ENCODE peak calls at places on chromosomes 6 and 20, in five cellular contexts. P is NCI-H1436 treated with DMSO at 0.1 percent for 48 hours; R is activated CD4-positive, alpha-beta memory T cell treated with anti-CD3 and anti-CD28 coated beads, Interleukin-2, amount 10 ng/mL, durations not matched to agents 7 days and 5 days; H is NCI-H1105; U is hepatocyte. L is an unnamed sample.

GRCh38 chr20:44615169-44615791 is 32.9 kb downstream of the PKIG start:
- DNase-seq in P (no peak), R (no peak), H (no peak), U (no peak), L (no peak)

GRCh38 chr20:3629893-3630292 is 33.3 kb downstream of the GFRA4 start:
- DNase-seq in P (no peak), R (no peak), H (no peak), U (no peak), L (no peak)

GRCh38 chr6:136487746-136488145 is 62.5 kb downstream of the MAP7 start:
- DNase-seq in P (no peak), R (no peak), H (no peak), U (no peak), L (no peak)

GRCh38 chr6:71206086-71206485 is 82.5 kb upstream of the OGFRL1 start:
- DNase-seq in P (no peak), R (no peak), H (no peak), U (no peak), L (no peak)

GRCh38 chr20:45918182-45918737 is 6.3 kb upstream of the PLTP start:
- DNase-seq in P (no peak), R (no peak), H (no peak), U (peak; percentile 51), L (no peak)

GRCh38 chr6:14635195-14635594 is 517.6 kb downstream of the CD83 start:
- DNase-seq in P (no peak), R (peak; percentile 77), H (no peak), U (no peak), L (peak; percentile 89)

GRCh38 chr6:17869010-17869752 is 118.3 kb downstream of the KIF13A start:
- DNase-seq in P (no peak), R (no peak), H (no peak), U (no peak), L (no peak)

GRCh38 chr20:59439243-59439642 is 138.8 kb downstream of the EDN3 start:
- DNase-seq in P (no peak), R (no peak), H (no peak), U (no peak), L (no peak)

GRCh38 chr6:144305985-144306384 is 20.9 kb downstream of the UTRN start:
- DNase-seq in P (no peak), R (peak; percentile 54), H (no peak), U (no peak), L (peak; percentile 81)

GRCh38 chr6:11805259-11806053 is 26.9 kb upstream of the ADTRP start:
- DNase-seq in P (no peak), R (no peak), H (no peak), U (no peak), L (no peak)

GRCh38 chr6:6918216-6918983 is 189.4 kb upstream of the RREB1 start:
- DNase-seq in P (no peak), R (peak; percentile 18), H (no peak), U (no peak), L (peak; percentile 81)

GRCh38 chr20:14583413-14583812 is 246.0 kb upstream of the FLRT3 start:
- DNase-seq in P (no peak), R (no peak), H (no peak), U (no peak), L (no peak)

GRCh38 chr6:30883743-30884520 is at the start of gene DDR1:
- DNase-seq in P (no peak), R (peak; percentile 44), H (peak; percentile 66), U (peak; percentile 89), L (peak; percentile 83)

GRCh38 chr20:41786158-41786557 is 168.0 kb upstream of the CHD6 start:
- DNase-seq in P (no peak), R (no peak), H (no peak), U (no peak), L (no peak)